ENCODE peak calls at places on chromosomes 12 and 14, in eight cellular contexts. K is HFF-Myc, W is lung, V is AG10803, J is heart right ventricle, G is cardiac fibroblast, S is adrenal gland, C is tibial nerve. Q is an unnamed sample.

GRCh38 chr14:81348086-81348485 is 52.0 kb downstream of the STON2 start:
- DNase-seq in K (no peak), W (no peak), V (no peak), J (no peak), G (no peak), S (no peak), C (no peak), Q (no peak)

GRCh38 chr14:75289840-75290388 is 11.3 kb downstream of the FOS start:
- DNase-seq in K (no peak), W (no peak), V (no peak), J (no peak), G (no peak), S (no peak), C (no peak), Q (no peak)

GRCh38 chr12:51011960-51012359 is 14.2 kb downstream of the SLC11A2 start:
- DNase-seq in K (no peak), W (peak), V (no peak), J (no peak), G (no peak), S (no peak), C (no peak), Q (no peak)

GRCh38 chr12:132228535-132229422 is 84.5 kb downstream of the NOC4L start:
- DNase-seq in K (no peak), W (no peak), V (no peak), J (no peak), G (no peak), S (no peak), C (no peak), Q (no peak)

GRCh38 chr12:131607658-131608447 is 103.0 kb upstream of the SFSWAP start:
- DNase-seq in K (no peak), W (no peak), V (no peak), J (no peak), G (no peak), S (no peak), C (no peak), Q (no peak)

GRCh38 chr14:68466491-68466977 is 326.3 kb downstream of the ZFP36L1 start:
- DNase-seq in K (no peak), W (no peak), V (peak), J (no peak), G (peak), S (no peak), C (no peak), Q (no peak)

GRCh38 chr14:20516921-20517320 is 11.6 kb downstream of the RNASE10 start:
- DNase-seq in K (no peak), W (no peak), V (peak), J (no peak), G (peak), S (peak), C (no peak), Q (no peak)

GRCh38 chr12:47768323-47768811 is 4.7 kb upstream of the SLC48A1 start:
- DNase-seq in K (no peak), W (no peak), V (peak), J (no peak), G (no peak), S (no peak), C (no peak), Q (peak)

GRCh38 chr12:124130717-124131670 is 158.0 kb downstream of the ZNF664 start:
- DNase-seq in K (no peak), W (no peak), V (no peak), J (no peak), G (no peak), S (no peak), C (no peak), Q (peak)

GRCh38 chr12:1006255-1006654 is 15.2 kb downstream of the ERC1 start:
- DNase-seq in K (no peak), W (no peak), V (no peak), J (no peak), G (no peak), S (no peak), C (no peak), Q (no peak)

GRCh38 chr12:12890492-12890814 is 909 bp upstream of the GPRC5A start:
- DNase-seq in K (no peak), W (peak), V (no peak), J (no peak), G (no peak), S (no peak), C (no peak), Q (no peak)

DNA sequence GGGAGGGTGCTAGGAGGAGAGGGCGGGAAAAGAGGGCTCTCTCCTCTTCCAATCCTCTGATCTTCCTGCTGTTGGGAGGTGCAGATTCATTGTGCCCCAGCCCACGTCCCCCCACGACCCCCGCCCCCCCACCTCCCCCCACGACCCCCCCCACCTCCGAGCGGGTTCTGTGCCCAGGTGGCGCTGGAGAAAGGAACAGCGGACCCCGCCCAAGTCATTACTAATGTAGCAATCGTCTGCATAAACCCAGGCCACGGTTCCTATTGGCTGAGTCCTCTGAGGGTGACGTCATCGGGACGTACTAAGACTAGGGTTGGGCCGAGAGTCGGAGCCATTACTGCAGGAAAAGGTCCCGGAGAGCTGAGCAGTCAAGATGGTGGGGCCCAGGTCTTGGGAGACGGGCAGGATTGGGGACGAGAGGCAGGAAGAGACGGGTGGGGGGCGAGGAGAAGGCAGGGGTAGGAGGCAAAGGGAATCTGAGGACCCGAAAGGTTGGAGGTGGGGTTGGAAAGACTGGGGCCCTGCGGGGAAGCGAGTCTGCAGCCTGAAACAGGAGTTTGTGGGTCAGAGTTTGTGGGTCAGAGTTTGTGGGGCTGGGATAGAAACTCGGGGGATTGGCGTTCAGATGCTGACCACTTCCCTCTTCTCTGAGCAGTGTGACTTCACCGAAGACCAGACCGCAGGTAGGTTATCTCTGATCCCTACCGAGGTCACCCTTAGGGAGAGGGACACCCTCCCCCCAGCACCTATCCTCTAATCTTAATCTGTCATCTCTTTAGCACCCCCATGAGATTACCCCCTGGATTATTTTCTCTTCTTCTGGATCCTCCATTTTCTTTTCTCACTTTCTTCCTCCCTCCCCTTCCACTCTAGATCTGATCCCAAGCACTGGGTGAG is at the start of gene MYL6:
- DNase-seq in K (peak), W (peak), V (peak), J (peak), G (peak), S (peak), C (peak), Q (peak)
- TF ChIP-seq CTCF in K (no peak), W (no peak), V (no peak), J (no peak), G (no peak), S (no peak), C (no peak), Q (peak)

DNA sequence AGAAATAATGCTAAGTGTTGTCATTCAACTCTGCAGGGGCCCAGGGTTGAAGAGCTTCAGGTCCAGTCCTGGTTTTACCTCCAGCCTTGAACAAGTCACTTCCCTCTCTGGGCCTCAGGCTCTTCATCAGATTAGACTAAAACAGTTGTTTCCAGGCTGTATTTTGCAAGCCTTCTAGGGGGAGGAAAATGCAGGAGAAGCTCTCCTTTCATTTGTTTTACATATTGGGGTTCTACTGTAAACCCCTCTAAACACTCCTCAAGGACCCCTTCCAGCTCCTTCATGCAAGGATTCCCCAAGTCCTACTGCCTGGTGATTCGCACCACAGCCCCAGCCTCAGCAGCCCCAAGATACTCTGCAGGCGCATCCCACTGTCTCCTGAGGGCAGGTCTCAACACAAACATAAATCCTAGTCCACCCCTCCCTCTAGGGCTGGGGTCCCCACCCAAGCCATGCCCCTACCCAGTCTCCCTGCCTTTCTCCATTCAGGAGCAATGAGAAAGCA is 2.7 kb downstream of the SDR9C7 start:
- DNase-seq in K (peak), W (no peak), V (peak), J (no peak), G (peak), S (peak), C (no peak), Q (peak)
- H3K4me3 ChIP-seq in K (no peak), W (no peak), V (no peak), J (no peak), G (no peak), S (no peak), C (no peak), Q (no peak)

DNA sequence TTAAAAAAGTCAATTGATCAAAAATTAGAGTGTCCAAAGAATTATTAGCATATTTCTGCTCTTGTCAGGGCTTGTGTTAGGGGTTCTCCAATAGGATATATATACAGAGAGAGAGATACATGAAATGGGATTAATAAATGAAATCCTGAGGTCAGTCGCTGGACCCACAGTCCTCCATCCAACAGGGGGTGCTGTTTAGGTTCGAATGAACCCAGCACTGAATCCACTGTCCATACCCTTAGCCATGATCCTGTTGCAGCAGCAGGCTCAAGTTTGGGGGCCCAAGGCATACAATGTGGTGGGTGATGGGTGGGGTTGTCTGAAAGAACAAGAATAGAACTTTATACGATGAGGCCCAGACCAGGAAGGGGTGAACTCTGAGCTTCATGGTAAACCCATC is 780 bp upstream of the MYO1H start:
- DNase-seq in K (no peak), W (no peak), V (no peak), J (no peak), G (no peak), S (no peak), C (no peak), Q (no peak)
- TF ChIP-seq CTCF in K (peak), W (no peak), V (no peak), J (no peak), G (no peak), S (no peak), C (no peak), Q (no peak)

GRCh38 chr14:100283984-100284881 is 22.0 kb downstream of the SLC25A29 start:
- DNase-seq in K (no peak), W (no peak), V (no peak), J (no peak), G (no peak), S (no peak), C (no peak), Q (no peak)
- H3K4me3 ChIP-seq in K (peak), W (no peak), V (peak), J (no peak), G (no peak), S (no peak), C (peak), Q (no peak)

GRCh38 chr12:39675263-39675662 is 55.7 kb upstream of the ABCD2 start:
- DNase-seq in K (no peak), W (no peak), V (no peak), J (no peak), G (no peak), S (no peak), C (no peak), Q (no peak)
- TF ChIP-seq CTCF in K (no peak), W (no peak), V (no peak), J (no peak), G (no peak), S (no peak), C (no peak), Q (no peak)

GRCh38 chr14:99234982-99235491 is 37.0 kb downstream of the BCL11B start:
- DNase-seq in K (no peak), W (no peak), V (no peak), J (no peak), G (no peak), S (no peak), C (no peak), Q (no peak)

GRCh38 chr14:99235578-99235977 is 36.4 kb downstream of the BCL11B start:
- DNase-seq in K (no peak), W (no peak), V (no peak), J (no peak), G (no peak), S (no peak), C (no peak), Q (no peak)

GRCh38 chr14:99238234-99238633 is 33.8 kb downstream of the BCL11B start:
- DNase-seq in K (no peak), W (no peak), V (no peak), J (no peak), G (no peak), S (no peak), C (no peak), Q (no peak)

GRCh38 chr14:99236386-99237133 is 35.4 kb downstream of the BCL11B start:
- DNase-seq in K (no peak), W (no peak), V (no peak), J (no peak), G (no peak), S (no peak), C (no peak), Q (no peak)

GRCh38 chr14:99237288-99237687 is 34.7 kb downstream of the BCL11B start:
- DNase-seq in K (no peak), W (no peak), V (no peak), J (no peak), G (no peak), S (no peak), C (no peak), Q (no peak)
- H3K4me3 ChIP-seq in K (no peak), W (no peak), V (no peak), J (no peak), G (no peak), S (no peak), C (no peak), Q (no peak)

GRCh38 chr12:104825408-104825807 is 132.7 kb downstream of the SLC41A2 start:
- DNase-seq in K (no peak), W (no peak), V (no peak), J (no peak), G (peak), S (no peak), C (no peak), Q (no peak)
- TF ChIP-seq CTCF in K (peak), W (no peak), V (peak), J (no peak), G (peak), S (no peak), C (no peak), Q (no peak)

DNA sequence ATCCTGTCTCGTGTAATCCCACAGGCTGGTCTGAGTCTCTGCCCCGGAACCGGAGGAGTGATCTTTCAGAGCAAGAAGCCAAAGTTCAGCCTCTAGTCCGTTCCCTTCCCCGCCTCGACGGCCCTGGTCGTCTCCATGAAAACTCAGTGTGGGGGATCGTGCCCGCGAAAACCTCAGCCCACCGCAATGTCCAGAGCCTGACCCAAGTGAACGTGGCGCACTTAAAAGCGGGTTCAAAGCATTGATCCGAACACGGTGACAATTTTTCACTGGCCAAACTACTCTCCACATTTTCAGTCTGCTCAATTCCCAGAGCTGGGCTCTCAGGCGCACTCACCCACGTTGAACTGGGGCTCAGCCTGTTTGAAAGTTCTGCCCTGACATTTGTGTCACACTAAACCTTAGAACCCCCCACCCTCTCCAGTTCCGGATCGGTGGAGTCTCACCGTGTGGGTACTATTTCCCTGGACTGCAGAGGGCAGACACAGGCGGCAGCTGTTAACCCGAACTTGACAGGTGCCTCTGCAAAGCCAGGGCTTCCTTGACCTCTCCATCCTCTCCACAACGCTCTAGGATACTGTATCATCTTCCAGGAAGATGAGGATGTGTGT is 883 bp upstream of the PRICKLE1 start:
- DNase-seq in K (no peak), W (no peak), V (no peak), J (peak), G (no peak), S (peak), C (no peak), Q (no peak)
- H3K4me3 ChIP-seq in K (peak), W (peak), V (peak), J (peak), G (peak), S (no peak), C (peak), Q (no peak)

GRCh38 chr12:98591209-98591608 is 2.3 kb upstream of the SLC25A3 start:
- DNase-seq in K (no peak), W (no peak), V (peak), J (no peak), G (no peak), S (no peak), C (no peak), Q (no peak)
- TF ChIP-seq CTCF in K (no peak), W (no peak), V (peak), J (no peak), G (no peak), S (no peak), C (no peak), Q (no peak)

GRCh38 chr12:84912191-84913142 is at the start of gene SLC6A15:
- DNase-seq in K (peak), W (no peak), V (peak), J (no peak), G (peak), S (no peak), C (peak), Q (no peak)

GRCh38 chr12:84911331-84912190 is 1.0 kb downstream of the SLC6A15 start:
- DNase-seq in K (peak), W (no peak), V (peak), J (no peak), G (peak), S (no peak), C (no peak), Q (no peak)

GRCh38 chr12:84910549-84911241 is 1.9 kb downstream of the SLC6A15 start:
- DNase-seq in K (no peak), W (no peak), V (peak), J (no peak), G (peak), S (no peak), C (no peak), Q (no peak)

DNA sequence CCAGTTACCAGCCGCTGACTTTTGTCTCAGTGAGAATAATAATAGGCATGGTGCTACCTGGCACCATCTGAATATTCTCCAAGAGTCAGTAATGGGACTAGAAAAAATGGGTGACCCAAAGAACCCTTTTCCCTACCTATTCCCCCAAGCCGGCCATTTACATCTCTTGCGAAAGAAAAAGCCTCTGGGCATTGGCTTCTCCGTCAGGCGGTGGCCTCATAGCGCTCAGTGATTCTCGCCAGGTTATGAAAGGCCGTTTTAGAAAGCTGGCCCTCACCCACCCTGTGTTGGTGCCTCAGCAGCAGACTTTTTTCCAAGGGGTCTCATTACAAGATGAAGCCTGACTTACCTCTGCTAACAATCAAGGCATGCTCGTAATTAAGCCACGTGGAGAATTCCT is 552 bp upstream of the SLC6A15 start:
- DNase-seq in K (no peak), W (no peak), V (no peak), J (no peak), G (peak), S (no peak), C (no peak), Q (no peak)
- H3K4me3 ChIP-seq in K (peak), W (no peak), V (peak), J (no peak), G (peak), S (no peak), C (peak), Q (no peak)

Q was measured in LNCaP clone FGC.